ENCODE peak calls at places on chromosomes 4 and X, in six cellular contexts. One of them, this sample, is unnamed.

GRCh38 chr4:93828830-93829530 is 427 bp downstream of the ATOH1 start:
- DNase-seq in T-helper 17 cell: no peak
- DNase-seq in stimulated activated CD8-positive, alpha-beta memory T cell treated with anti-CD3 and anti-CD28 coated beads, Interleukin-4, amount 100 ng/mL, for 24 hours: no peak
- DNase-seq in D341Med: peak; percentile 67
- DNase-seq in left lobe of liver: no peak
- DNase-seq in activated CD4-positive, alpha-beta T cell treated with anti-CD3 and anti-CD28 coated beads for 1 hour: no peak
- DNase-seq in this sample: no peak

GRCh38 chr4:187608001-187608421 is 387.6 kb upstream of the ZFP42 start:
- DNase-seq in T-helper 17 cell: no peak
- DNase-seq in stimulated activated CD8-positive, alpha-beta memory T cell treated with anti-CD3 and anti-CD28 coated beads, Interleukin-4, amount 100 ng/mL, for 24 hours: no peak
- DNase-seq in D341Med: no peak
- DNase-seq in left lobe of liver: no peak
- DNase-seq in activated CD4-positive, alpha-beta T cell treated with anti-CD3 and anti-CD28 coated beads for 1 hour: no peak
- DNase-seq in this sample: no peak

GRCh38 chr4:94571720-94572119 is 120.0 kb downstream of the PDLIM5 start:
- DNase-seq in T-helper 17 cell: no peak
- DNase-seq in stimulated activated CD8-positive, alpha-beta memory T cell treated with anti-CD3 and anti-CD28 coated beads, Interleukin-4, amount 100 ng/mL, for 24 hours: no peak
- DNase-seq in D341Med: no peak
- DNase-seq in left lobe of liver: no peak
- DNase-seq in activated CD4-positive, alpha-beta T cell treated with anti-CD3 and anti-CD28 coated beads for 1 hour: no peak
- DNase-seq in this sample: no peak

GRCh38 chrX:30283456-30284200 is 25.6 kb downstream of the NR0B1 start:
- DNase-seq in T-helper 17 cell: no peak
- DNase-seq in stimulated activated CD8-positive, alpha-beta memory T cell treated with anti-CD3 and anti-CD28 coated beads, Interleukin-4, amount 100 ng/mL, for 24 hours: no peak
- DNase-seq in D341Med: no peak
- DNase-seq in left lobe of liver: no peak
- DNase-seq in activated CD4-positive, alpha-beta T cell treated with anti-CD3 and anti-CD28 coated beads for 1 hour: no peak
- DNase-seq in this sample: no peak

GRCh38 chr4:134780244-134780643 is 578.7 kb upstream of the PABPC4L start:
- DNase-seq in T-helper 17 cell: no peak
- DNase-seq in stimulated activated CD8-positive, alpha-beta memory T cell treated with anti-CD3 and anti-CD28 coated beads, Interleukin-4, amount 100 ng/mL, for 24 hours: no peak
- DNase-seq in D341Med: no peak
- DNase-seq in left lobe of liver: no peak
- DNase-seq in activated CD4-positive, alpha-beta T cell treated with anti-CD3 and anti-CD28 coated beads for 1 hour: no peak
- DNase-seq in this sample: no peak

GRCh38 chr4:111959202-111959601 is 186.1 kb upstream of the FAM241A start:
- DNase-seq in T-helper 17 cell: no peak
- DNase-seq in stimulated activated CD8-positive, alpha-beta memory T cell treated with anti-CD3 and anti-CD28 coated beads, Interleukin-4, amount 100 ng/mL, for 24 hours: no peak
- DNase-seq in D341Med: no peak
- DNase-seq in left lobe of liver: no peak
- DNase-seq in activated CD4-positive, alpha-beta T cell treated with anti-CD3 and anti-CD28 coated beads for 1 hour: no peak
- DNase-seq in this sample: no peak

GRCh38 chr4:184417802-184418511 is 56.4 kb downstream of the IRF2 start:
- DNase-seq in T-helper 17 cell: no peak
- DNase-seq in stimulated activated CD8-positive, alpha-beta memory T cell treated with anti-CD3 and anti-CD28 coated beads, Interleukin-4, amount 100 ng/mL, for 24 hours: no peak
- DNase-seq in D341Med: no peak
- DNase-seq in left lobe of liver: no peak
- DNase-seq in activated CD4-positive, alpha-beta T cell treated with anti-CD3 and anti-CD28 coated beads for 1 hour: no peak
- DNase-seq in this sample: peak; percentile 59

GRCh38 chr4:145179201-145179860 is 1.1 kb downstream of the OTUD4 start:
- DNase-seq in T-helper 17 cell: peak; percentile 51
- DNase-seq in stimulated activated CD8-positive, alpha-beta memory T cell treated with anti-CD3 and anti-CD28 coated beads, Interleukin-4, amount 100 ng/mL, for 24 hours: peak; percentile 77
- DNase-seq in D341Med: peak; percentile 78
- DNase-seq in left lobe of liver: peak; percentile 82
- DNase-seq in activated CD4-positive, alpha-beta T cell treated with anti-CD3 and anti-CD28 coated beads for 1 hour: peak; percentile 62
- DNase-seq in this sample: peak; percentile 87

GRCh38 chr4:42654606-42655005 is 2.3 kb downstream of the ATP8A1 start:
- DNase-seq in T-helper 17 cell: no peak
- DNase-seq in stimulated activated CD8-positive, alpha-beta memory T cell treated with anti-CD3 and anti-CD28 coated beads, Interleukin-4, amount 100 ng/mL, for 24 hours: no peak
- DNase-seq in D341Med: no peak
- DNase-seq in left lobe of liver: no peak
- DNase-seq in activated CD4-positive, alpha-beta T cell treated with anti-CD3 and anti-CD28 coated beads for 1 hour: no peak
- DNase-seq in this sample: peak; percentile 65

GRCh38 chr4:7725951-7726350 is 213.7 kb downstream of the AFAP1 start:
- DNase-seq in T-helper 17 cell: no peak
- DNase-seq in stimulated activated CD8-positive, alpha-beta memory T cell treated with anti-CD3 and anti-CD28 coated beads, Interleukin-4, amount 100 ng/mL, for 24 hours: no peak
- DNase-seq in D341Med: no peak
- DNase-seq in left lobe of liver: no peak
- DNase-seq in activated CD4-positive, alpha-beta T cell treated with anti-CD3 and anti-CD28 coated beads for 1 hour: no peak
- DNase-seq in this sample: no peak

GRCh38 chrX:47649302-47649701 is 1.1 kb downstream of the ELK1 start:
- DNase-seq in T-helper 17 cell: no peak
- DNase-seq in stimulated activated CD8-positive, alpha-beta memory T cell treated with anti-CD3 and anti-CD28 coated beads, Interleukin-4, amount 100 ng/mL, for 24 hours: no peak
- DNase-seq in D341Med: no peak
- DNase-seq in left lobe of liver: no peak
- DNase-seq in activated CD4-positive, alpha-beta T cell treated with anti-CD3 and anti-CD28 coated beads for 1 hour: no peak
- DNase-seq in this sample: no peak

GRCh38 chrX:119391279-119391678 is 7.9 kb upstream of the SLC25A43 start:
- DNase-seq in T-helper 17 cell: no peak
- DNase-seq in stimulated activated CD8-positive, alpha-beta memory T cell treated with anti-CD3 and anti-CD28 coated beads, Interleukin-4, amount 100 ng/mL, for 24 hours: no peak
- DNase-seq in D341Med: no peak
- DNase-seq in left lobe of liver: no peak
- DNase-seq in activated CD4-positive, alpha-beta T cell treated with anti-CD3 and anti-CD28 coated beads for 1 hour: no peak
- DNase-seq in this sample: no peak

GRCh38 chrX:39008554-39008953 is 207.3 kb downstream of the MID1IP1 start:
- DNase-seq in T-helper 17 cell: no peak
- DNase-seq in stimulated activated CD8-positive, alpha-beta memory T cell treated with anti-CD3 and anti-CD28 coated beads, Interleukin-4, amount 100 ng/mL, for 24 hours: no peak
- DNase-seq in D341Med: no peak
- DNase-seq in left lobe of liver: no peak
- DNase-seq in activated CD4-positive, alpha-beta T cell treated with anti-CD3 and anti-CD28 coated beads for 1 hour: no peak
- DNase-seq in this sample: no peak

GRCh38 chrX:107805179-107805578 is 20.5 kb upstream of the MID2 start:
- DNase-seq in T-helper 17 cell: no peak
- DNase-seq in stimulated activated CD8-positive, alpha-beta memory T cell treated with anti-CD3 and anti-CD28 coated beads, Interleukin-4, amount 100 ng/mL, for 24 hours: no peak
- DNase-seq in D341Med: no peak
- DNase-seq in left lobe of liver: no peak
- DNase-seq in activated CD4-positive, alpha-beta T cell treated with anti-CD3 and anti-CD28 coated beads for 1 hour: no peak
- DNase-seq in this sample: no peak

GRCh38 chrX:81261576-81261975 is 59.7 kb downstream of the SH3BGRL start:
- DNase-seq in T-helper 17 cell: no peak
- DNase-seq in stimulated activated CD8-positive, alpha-beta memory T cell treated with anti-CD3 and anti-CD28 coated beads, Interleukin-4, amount 100 ng/mL, for 24 hours: no peak
- DNase-seq in D341Med: no peak
- DNase-seq in left lobe of liver: no peak
- DNase-seq in activated CD4-positive, alpha-beta T cell treated with anti-CD3 and anti-CD28 coated beads for 1 hour: no peak
- DNase-seq in this sample: no peak

GRCh38 chr4:124111922-124112321 is 600.6 kb downstream of the ANKRD50 start:
- DNase-seq in T-helper 17 cell: no peak
- DNase-seq in stimulated activated CD8-positive, alpha-beta memory T cell treated with anti-CD3 and anti-CD28 coated beads, Interleukin-4, amount 100 ng/mL, for 24 hours: no peak
- DNase-seq in D341Med: peak; percentile 47
- DNase-seq in left lobe of liver: no peak
- DNase-seq in activated CD4-positive, alpha-beta T cell treated with anti-CD3 and anti-CD28 coated beads for 1 hour: no peak
- DNase-seq in this sample: no peak

GRCh38 chrX:116246261-116246660 is 75.7 kb downstream of the AGTR2 start:
- DNase-seq in T-helper 17 cell: no peak
- DNase-seq in stimulated activated CD8-positive, alpha-beta memory T cell treated with anti-CD3 and anti-CD28 coated beads, Interleukin-4, amount 100 ng/mL, for 24 hours: no peak
- DNase-seq in D341Med: no peak
- DNase-seq in left lobe of liver: no peak
- DNase-seq in activated CD4-positive, alpha-beta T cell treated with anti-CD3 and anti-CD28 coated beads for 1 hour: no peak
- DNase-seq in this sample: no peak

GRCh38 chr4:105544517-105544916 is 7.9 kb upstream of the ARHGEF38 start:
- DNase-seq in T-helper 17 cell: no peak
- DNase-seq in stimulated activated CD8-positive, alpha-beta memory T cell treated with anti-CD3 and anti-CD28 coated beads, Interleukin-4, amount 100 ng/mL, for 24 hours: no peak
- DNase-seq in D341Med: no peak
- DNase-seq in left lobe of liver: no peak
- DNase-seq in activated CD4-positive, alpha-beta T cell treated with anti-CD3 and anti-CD28 coated beads for 1 hour: no peak
- DNase-seq in this sample: no peak

GRCh38 chrX:68196939-68197791 is 236.1 kb downstream of the OPHN1 start:
- DNase-seq in T-helper 17 cell: peak; percentile 3
- DNase-seq in stimulated activated CD8-positive, alpha-beta memory T cell treated with anti-CD3 and anti-CD28 coated beads, Interleukin-4, amount 100 ng/mL, for 24 hours: peak; percentile 4
- DNase-seq in D341Med: peak; percentile 57
- DNase-seq in left lobe of liver: peak; percentile 31
- DNase-seq in activated CD4-positive, alpha-beta T cell treated with anti-CD3 and anti-CD28 coated beads for 1 hour: no peak
- DNase-seq in this sample: peak; percentile 45

GRCh38 chrX:41661366-41662095 is 27.2 kb upstream of the GPR34 start:
- DNase-seq in T-helper 17 cell: no peak
- DNase-seq in stimulated activated CD8-positive, alpha-beta memory T cell treated with anti-CD3 and anti-CD28 coated beads, Interleukin-4, amount 100 ng/mL, for 24 hours: no peak
- DNase-seq in D341Med: peak; percentile 6
- DNase-seq in left lobe of liver: no peak
- DNase-seq in activated CD4-positive, alpha-beta T cell treated with anti-CD3 and anti-CD28 coated beads for 1 hour: no peak
- DNase-seq in this sample: no peak

GRCh38 chrX:39613997-39614679 is 483.6 kb downstream of the BCOR start:
- DNase-seq in T-helper 17 cell: no peak
- DNase-seq in stimulated activated CD8-positive, alpha-beta memory T cell treated with anti-CD3 and anti-CD28 coated beads, Interleukin-4, amount 100 ng/mL, for 24 hours: peak; percentile 52
- DNase-seq in D341Med: no peak
- DNase-seq in left lobe of liver: peak; percentile 37
- DNase-seq in activated CD4-positive, alpha-beta T cell treated with anti-CD3 and anti-CD28 coated beads for 1 hour: no peak
- DNase-seq in this sample: peak; percentile 50

GRCh38 chr4:104394409-104394813 is 100.3 kb downstream of the CXXC4 start:
- DNase-seq in T-helper 17 cell: no peak
- DNase-seq in stimulated activated CD8-positive, alpha-beta memory T cell treated with anti-CD3 and anti-CD28 coated beads, Interleukin-4, amount 100 ng/mL, for 24 hours: no peak
- DNase-seq in D341Med: peak; percentile 61
- DNase-seq in left lobe of liver: no peak
- DNase-seq in activated CD4-positive, alpha-beta T cell treated with anti-CD3 and anti-CD28 coated beads for 1 hour: no peak
- DNase-seq in this sample: no peak

GRCh38 chrX:12779534-12779933 is 11.7 kb upstream of the PRPS2 start:
- DNase-seq in T-helper 17 cell: no peak
- DNase-seq in stimulated activated CD8-positive, alpha-beta memory T cell treated with anti-CD3 and anti-CD28 coated beads, Interleukin-4, amount 100 ng/mL, for 24 hours: no peak
- DNase-seq in D341Med: no peak
- DNase-seq in left lobe of liver: no peak
- DNase-seq in activated CD4-positive, alpha-beta T cell treated with anti-CD3 and anti-CD28 coated beads for 1 hour: no peak
- DNase-seq in this sample: no peak

This sample was measured in stimulated activated effector memory CD8-positive, alpha-beta T cell treated with anti-CD3 and anti-CD28 coated beads, Interleukin-12 subunit alpha, Interleukin-12 subunit beta, amount 100 ng/mL, for 72 hours.